ENCODE peak calls at places on chromosomes 1 and 21, in four cellular contexts. B, F, Q and X are unnamed samples.
A peak's percentile ranks its signal among the peaks of the same experiment; 100 is the strongest.

GRCh38 chr1:208031316-208031931 is 120.5 kb upstream of the CD34 start:
- DNase-seq in Q (no peak), B (no peak), F (no peak), X (no peak)

GRCh38 chr1:38135621-38136414 is 89.2 kb upstream of the POU3F1 start:
- DNase-seq in Q (peak; percentile 51), B (no peak), F (no peak), X (no peak)

GRCh38 chr1:9228589-9228988 is 6.0 kb upstream of the H6PD start:
- DNase-seq in B (no peak), F (no peak), Q (no peak), X (no peak)

GRCh38 chr21:38968887-38969543 is 163.3 kb downstream of the ETS2 start:
- DNase-seq in Q (no peak), B (no peak), F (no peak), X (no peak)

GRCh38 chr1:162690672-162691434 is 58.6 kb downstream of the DDR2 start:
- DNase-seq in B (peak; percentile 94), F (no peak), Q (peak; percentile 37), X (peak; percentile 4)

GRCh38 chr1:56844709-56845108 is 9.9 kb upstream of the C8A start:
- DNase-seq in Q (no peak), B (no peak), F (no peak), X (no peak)

GRCh38 chr1:226886142-226886901 is 15.9 kb downstream of the PSEN2 start:
- DNase-seq in Q (no peak), F (peak; percentile 55), B (no peak), X (no peak)

GRCh38 chr1:9606458-9606857 is 17.7 kb downstream of the TMEM201 start:
- DNase-seq in F (no peak), Q (no peak), B (no peak), X (no peak)

GRCh38 chr1:226277897-226278296 is 31.1 kb downstream of the LIN9 start:
- DNase-seq in B (no peak), F (no peak), Q (no peak), X (no peak)

GRCh38 chr1:85596531-85596930 is 16.0 kb downstream of the CCN1 start:
- DNase-seq in B (no peak), Q (no peak), F (no peak), X (no peak)

GRCh38 chr21:38997756-38998155 is 185.5 kb downstream of the PSMG1 start:
- DNase-seq in F (no peak), B (no peak), Q (no peak), X (no peak)

GRCh38 chr1:2132222-2133038 is 62.1 kb downstream of the FAAP20 start:
- DNase-seq in F (no peak), Q (peak; percentile 79), B (peak; percentile 8), X (no peak)

GRCh38 chr1:234875953-234876814 is 252.5 kb downstream of the TOMM20 start:
- DNase-seq in F (no peak), Q (no peak), B (peak; percentile 90), X (no peak)

GRCh38 chr1:51548986-51549619 is 30.0 kb upstream of the EPS15 start:
- DNase-seq in F (peak; percentile 44), Q (no peak), B (peak; percentile 74), X (peak; percentile 50)

GRCh38 chr1:116855788-116856187 is 53.9 kb upstream of the PTGFRN start:
- DNase-seq in B (no peak), F (no peak), Q (peak; percentile 36), X (no peak)

GRCh38 chr1:110615548-110616130 is 9.5 kb upstream of the KCNA2 start:
- DNase-seq in F (peak; percentile 42), B (peak; percentile 38), Q (peak; percentile 83), X (peak; percentile 78)

GRCh38 chr21:38787461-38788274 is 18.1 kb upstream of the ETS2 start:
- DNase-seq in Q (no peak), B (no peak), F (no peak), X (peak; percentile 47)

GRCh38 chr1:99619583-99619982 is 26.3 kb upstream of the PALMD start:
- DNase-seq in F (no peak), B (peak; percentile 69), Q (no peak), X (no peak)

GRCh38 chr1:165137551-165138316 is 218.8 kb downstream of the LMX1A start:
- DNase-seq in Q (no peak), B (no peak), F (no peak), X (no peak)

GRCh38 chr1:154870117-154870571 is at the start of gene KCNN3:
- DNase-seq in B (peak; percentile 93), Q (peak; percentile 98), F (peak; percentile 99), X (peak; percentile 30)

GRCh38 chr21:35284199-35284598 is 235.1 kb upstream of the RUNX1 start:
- DNase-seq in B (no peak), Q (no peak), F (no peak), X (peak; percentile 43)

GRCh38 chr1:11496551-11497080 is 17.7 kb downstream of the DISP3 start:
- DNase-seq in Q (no peak), F (no peak), B (no peak), X (no peak)
- H4K20me1 ChIP-seq in Q (peaks cover 23% of the 10 kb centered on the region), F (no peaks in the 10 kb centered on the region), B (no peaks in the 10 kb centered on the region), X (no peaks in the 10 kb centered on the region)

DNA sequence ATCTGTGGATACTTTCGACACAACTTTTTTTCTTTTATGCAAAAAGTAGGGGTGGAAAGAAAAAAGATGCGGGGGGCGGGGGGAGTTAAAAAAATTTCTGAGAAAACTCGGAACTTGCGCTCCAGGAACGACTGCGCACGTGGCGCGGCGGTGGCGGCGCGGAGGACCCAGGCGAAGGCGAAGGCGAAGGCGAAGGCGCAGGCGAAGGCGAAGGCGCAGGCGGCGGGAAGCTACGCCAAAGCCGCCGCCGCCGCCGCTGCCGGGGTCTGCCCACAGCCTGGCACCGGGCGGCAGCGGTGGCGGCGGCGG is 208 bp upstream of the BARHL2 start:
- DNase-seq in B (no peak), F (no peak), Q (no peak), X (no peak)
- TF ChIP-seq EZH2 in B (no peak), F (no peak), Q (no peak), X (no peak)

DNA sequence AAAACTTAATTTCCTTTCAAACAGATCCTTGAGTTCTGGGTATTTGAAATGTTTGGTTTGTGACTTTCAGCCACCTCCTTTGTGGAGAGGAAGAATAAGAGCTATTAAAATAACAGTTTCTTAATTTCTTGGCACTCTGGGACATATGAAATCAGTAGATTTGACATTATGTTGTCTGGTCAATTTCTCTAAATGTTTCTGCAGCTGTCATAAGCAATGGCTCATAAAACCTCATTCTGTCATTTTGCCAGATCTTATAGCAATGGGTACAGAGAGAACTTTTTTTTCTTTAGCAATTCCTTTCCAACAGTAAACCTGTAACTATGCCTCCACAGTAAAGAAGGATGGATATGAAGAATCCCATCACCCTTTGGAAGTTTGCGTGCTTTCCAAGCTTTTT is 52.6 kb downstream of the LAMC1 start:
- DNase-seq in B (no peak), F (no peak), Q (no peak), X (no peak)
- H4K20me1 ChIP-seq in B (peaks cover 3% of the 10 kb centered on the region), F (no peaks in the 10 kb centered on the region), Q (no peaks in the 10 kb centered on the region), X (no peaks in the 10 kb centered on the region)

GRCh38 chr1:90727917-90728655 is 11.0 kb upstream of the BARHL2 start:
- DNase-seq in B (no peak), Q (peak; percentile 19), F (no peak), X (no peak)

GRCh38 chr1:90726716-90727480 is 9.8 kb upstream of the BARHL2 start:
- DNase-seq in F (no peak), B (no peak), Q (peak; percentile 53), X (no peak)

GRCh38 chr1:90730247-90731022 is 13.3 kb upstream of the BARHL2 start:
- DNase-seq in Q (peak; percentile 72), F (no peak), B (no peak), X (no peak)

GRCh38 chr1:90729484-90730246 is 12.6 kb upstream of the BARHL2 start:
- DNase-seq in B (no peak), Q (peak; percentile 94), F (no peak), X (no peak)

GRCh38 chr1:90728656-90729257 is 11.7 kb upstream of the BARHL2 start:
- DNase-seq in B (no peak), Q (no peak), F (no peak), X (no peak)
- TF ChIP-seq EZH2 in B (peak; percentile 71), Q (peak; percentile 38), F (no peak), X (no peak)

GRCh38 chr1:27447883-27448282 is 42.1 kb downstream of the WASF2 start:
- DNase-seq in Q (no peak), F (no peak), B (no peak), X (no peak)
- H4K20me1 ChIP-seq in Q (peaks cover 67% of the 10 kb centered on the region), F (no peaks in the 10 kb centered on the region), B (peaks cover 9% of the 10 kb centered on the region), X (peaks cover 23% of the 10 kb centered on the region)

DNA sequence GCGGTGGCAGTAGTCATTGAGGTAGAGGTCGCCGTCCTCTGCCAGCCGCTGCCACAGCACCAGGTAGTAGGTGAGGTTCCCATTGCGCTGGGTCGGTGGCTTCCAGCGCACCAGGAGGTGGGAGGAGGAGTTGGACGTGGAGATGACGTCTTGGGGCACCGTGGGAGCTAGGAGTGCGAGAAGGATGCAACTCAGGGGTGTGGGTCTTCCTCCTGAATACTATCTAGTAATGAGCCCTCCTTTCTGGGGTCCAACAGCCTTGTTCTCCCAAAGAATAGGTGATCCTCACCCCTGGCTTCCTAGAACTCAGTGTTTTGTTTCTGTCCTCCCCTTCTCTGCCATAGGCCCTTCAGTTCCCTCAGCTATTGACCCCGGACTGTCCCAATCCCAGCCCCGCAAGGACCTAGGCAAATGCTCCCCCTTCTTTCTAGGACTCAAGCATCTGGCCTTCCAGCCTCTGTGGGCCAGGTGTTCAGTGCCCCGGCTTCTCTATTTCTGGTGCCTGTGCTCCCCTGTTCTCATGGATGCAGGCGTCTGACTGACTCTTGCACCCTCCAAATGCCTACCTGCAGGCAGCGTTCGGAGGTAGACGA is 12.9 kb downstream of the INSRR start:
- DNase-seq in B (no peak), Q (no peak), F (no peak), X (no peak)
- TF ChIP-seq EZH2 in B (peak; percentile 46), Q (no peak), F (no peak), X (no peak)

GRCh38 chr21:34086887-34087306 is 13.5 kb downstream of the MRPS6 start:
- DNase-seq in F (no peak), B (no peak), Q (no peak), X (no peak)

GRCh38 chr21:34088752-34089151 is 15.4 kb downstream of the MRPS6 start:
- DNase-seq in B (no peak), Q (no peak), F (no peak), X (no peak)

GRCh38 chr21:34083357-34083756 is 10.0 kb downstream of the MRPS6 start:
- DNase-seq in B (no peak), F (no peak), Q (no peak), X (no peak)

GRCh38 chr21:34082769-34083168 is 9.4 kb downstream of the MRPS6 start:
- DNase-seq in F (peak; percentile 50), Q (no peak), B (no peak), X (no peak)

GRCh38 chr21:34085129-34085528 is 11.8 kb downstream of the MRPS6 start:
- DNase-seq in B (no peak), Q (peak; percentile 18), F (no peak), X (no peak)
- H4K20me1 ChIP-seq in B (no peaks in the 10 kb centered on the region), Q (peaks cover 100% of the 10 kb centered on the region), F (peaks cover 4% of the 10 kb centered on the region), X (peaks cover 62% of the 10 kb centered on the region)